ENCODE peak calls at places on chromosomes 13 and 19, in ten cellular contexts. One of them, this sample, is unnamed.

GRCh38 chr13:46288570-46289259 is 77.0 kb downstream of the LRRC63 start:
- DNase-seq in nucleus accumbens: no peak
- DNase-seq in T-helper 1 cell: no peak
- DNase-seq in memory B cell: peak; percentile 54
- DNase-seq in AG08395: peak; percentile 52
- DNase-seq in EH: peak; percentile 50
- DNase-seq in GM04504: peak; percentile 19
- DNase-seq in retina: peak; percentile 13
- DNase-seq in naive thymus-derived CD8-positive, alpha-beta T cell: no peak
- DNase-seq in nephron progenitor cell: peak; percentile 22
- DNase-seq in this sample: no peak

GRCh38 chr13:112697756-112698655 is 8.2 kb downstream of the ATP11A start:
- DNase-seq in nucleus accumbens: no peak
- DNase-seq in T-helper 1 cell: no peak
- DNase-seq in memory B cell: no peak
- DNase-seq in AG08395: peak; percentile 49
- DNase-seq in EH: no peak
- DNase-seq in GM04504: peak; percentile 14
- DNase-seq in retina: no peak
- DNase-seq in naive thymus-derived CD8-positive, alpha-beta T cell: no peak
- DNase-seq in nephron progenitor cell: no peak
- DNase-seq in this sample: no peak

GRCh38 chr13:30423891-30424290 is 1.6 kb downstream of the UBE2L5 start:
- DNase-seq in nucleus accumbens: no peak
- DNase-seq in T-helper 1 cell: no peak
- DNase-seq in memory B cell: no peak
- DNase-seq in AG08395: no peak
- DNase-seq in EH: no peak
- DNase-seq in GM04504: no peak
- DNase-seq in retina: no peak
- DNase-seq in naive thymus-derived CD8-positive, alpha-beta T cell: no peak
- DNase-seq in nephron progenitor cell: no peak
- DNase-seq in this sample: no peak

GRCh38 chr19:430701-431100 is 21.8 kb upstream of the C2CD4C start:
- DNase-seq in nucleus accumbens: no peak
- DNase-seq in T-helper 1 cell: no peak
- DNase-seq in memory B cell: no peak
- DNase-seq in AG08395: no peak
- DNase-seq in EH: no peak
- DNase-seq in GM04504: no peak
- DNase-seq in retina: no peak
- DNase-seq in naive thymus-derived CD8-positive, alpha-beta T cell: no peak
- DNase-seq in nephron progenitor cell: no peak
- DNase-seq in this sample: no peak

GRCh38 chr19:37954421-37954874 is 47.4 kb downstream of the SIPA1L3 start:
- DNase-seq in nucleus accumbens: no peak
- DNase-seq in T-helper 1 cell: no peak
- DNase-seq in memory B cell: no peak
- DNase-seq in AG08395: no peak
- DNase-seq in EH: no peak
- DNase-seq in GM04504: no peak
- DNase-seq in retina: peak; percentile 25
- DNase-seq in naive thymus-derived CD8-positive, alpha-beta T cell: no peak
- DNase-seq in nephron progenitor cell: no peak
- DNase-seq in this sample: no peak

GRCh38 chr19:55703790-55704215 is 28.8 kb downstream of the EPN1 start:
- DNase-seq in nucleus accumbens: no peak
- DNase-seq in T-helper 1 cell: no peak
- DNase-seq in memory B cell: peak; percentile 38
- DNase-seq in AG08395: peak; percentile 47
- DNase-seq in EH: no peak
- DNase-seq in GM04504: no peak
- DNase-seq in retina: peak; percentile 75
- DNase-seq in naive thymus-derived CD8-positive, alpha-beta T cell: peak; percentile 7
- DNase-seq in nephron progenitor cell: no peak
- DNase-seq in this sample: no peak

GRCh38 chr13:109704771-109705628 is 81.4 kb downstream of the IRS2 start:
- DNase-seq in nucleus accumbens: no peak
- DNase-seq in T-helper 1 cell: no peak
- DNase-seq in memory B cell: no peak
- DNase-seq in AG08395: no peak
- DNase-seq in EH: no peak
- DNase-seq in GM04504: no peak
- DNase-seq in retina: no peak
- DNase-seq in naive thymus-derived CD8-positive, alpha-beta T cell: no peak
- DNase-seq in nephron progenitor cell: no peak
- DNase-seq in this sample: no peak

GRCh38 chr19:47582320-47582909 is 9.5 kb upstream of the ZNF541 start:
- DNase-seq in nucleus accumbens: no peak
- DNase-seq in T-helper 1 cell: no peak
- DNase-seq in memory B cell: no peak
- DNase-seq in AG08395: peak; percentile 27
- DNase-seq in EH: peak; percentile 78
- DNase-seq in GM04504: no peak
- DNase-seq in retina: no peak
- DNase-seq in naive thymus-derived CD8-positive, alpha-beta T cell: no peak
- DNase-seq in nephron progenitor cell: no peak
- DNase-seq in this sample: no peak

GRCh38 chr13:40758811-40759210 is 12.2 kb downstream of the MRPS31 start:
- DNase-seq in nucleus accumbens: no peak
- DNase-seq in T-helper 1 cell: no peak
- DNase-seq in memory B cell: no peak
- DNase-seq in AG08395: no peak
- DNase-seq in EH: no peak
- DNase-seq in GM04504: no peak
- DNase-seq in retina: no peak
- DNase-seq in naive thymus-derived CD8-positive, alpha-beta T cell: no peak
- DNase-seq in nephron progenitor cell: no peak
- DNase-seq in this sample: no peak

GRCh38 chr13:25901460-25902376 is 150.1 kb downstream of the SHISA2 start:
- DNase-seq in nucleus accumbens: no peak
- DNase-seq in T-helper 1 cell: peak; percentile 29
- DNase-seq in memory B cell: no peak
- DNase-seq in AG08395: no peak
- DNase-seq in EH: no peak
- DNase-seq in GM04504: no peak
- DNase-seq in retina: no peak
- DNase-seq in naive thymus-derived CD8-positive, alpha-beta T cell: no peak
- DNase-seq in nephron progenitor cell: no peak
- DNase-seq in this sample: peak; percentile 25

GRCh38 chr19:36051637-36052036 is 2.4 kb downstream of the THAP8 start:
- DNase-seq in nucleus accumbens: no peak
- DNase-seq in T-helper 1 cell: no peak
- DNase-seq in memory B cell: no peak
- DNase-seq in AG08395: no peak
- DNase-seq in EH: no peak
- DNase-seq in GM04504: no peak
- DNase-seq in retina: no peak
- DNase-seq in naive thymus-derived CD8-positive, alpha-beta T cell: no peak
- DNase-seq in nephron progenitor cell: no peak
- DNase-seq in this sample: no peak

GRCh38 chr19:58558066-58558622 is at the start of gene UBE2M:
- DNase-seq in nucleus accumbens: no peak
- DNase-seq in T-helper 1 cell: peak; percentile 60
- DNase-seq in memory B cell: no peak
- DNase-seq in AG08395: no peak
- DNase-seq in EH: peak; percentile 71
- DNase-seq in GM04504: no peak
- DNase-seq in retina: no peak
- DNase-seq in naive thymus-derived CD8-positive, alpha-beta T cell: peak; percentile 48
- DNase-seq in nephron progenitor cell: peak; percentile 79
- DNase-seq in this sample: no peak

GRCh38 chr19:31528261-31528660 is 179.0 kb upstream of the TSHZ3 start:
- DNase-seq in nucleus accumbens: no peak
- DNase-seq in T-helper 1 cell: no peak
- DNase-seq in memory B cell: no peak
- DNase-seq in AG08395: no peak
- DNase-seq in EH: no peak
- DNase-seq in GM04504: no peak
- DNase-seq in retina: no peak
- DNase-seq in naive thymus-derived CD8-positive, alpha-beta T cell: no peak
- DNase-seq in nephron progenitor cell: no peak
- DNase-seq in this sample: no peak

GRCh38 chr19:18814063-18814462 is 17.7 kb upstream of the UPF1 start:
- DNase-seq in nucleus accumbens: no peak
- DNase-seq in T-helper 1 cell: no peak
- DNase-seq in memory B cell: no peak
- DNase-seq in AG08395: peak; percentile 48
- DNase-seq in EH: peak; percentile 47
- DNase-seq in GM04504: no peak
- DNase-seq in retina: no peak
- DNase-seq in naive thymus-derived CD8-positive, alpha-beta T cell: no peak
- DNase-seq in nephron progenitor cell: peak; percentile 27
- DNase-seq in this sample: no peak

GRCh38 chr19:41870401-41870873 is 6.6 kb upstream of the CD79A start:
- DNase-seq in nucleus accumbens: no peak
- DNase-seq in T-helper 1 cell: no peak
- DNase-seq in memory B cell: no peak
- DNase-seq in AG08395: peak; percentile 40
- DNase-seq in EH: peak; percentile 43
- DNase-seq in GM04504: no peak
- DNase-seq in retina: no peak
- DNase-seq in naive thymus-derived CD8-positive, alpha-beta T cell: no peak
- DNase-seq in nephron progenitor cell: no peak
- DNase-seq in this sample: no peak

GRCh38 chr13:83879431-83880171 is 2.7 kb downstream of the SLITRK1 start:
- DNase-seq in nucleus accumbens: peak; percentile 17
- DNase-seq in T-helper 1 cell: no peak
- DNase-seq in memory B cell: no peak
- DNase-seq in AG08395: no peak
- DNase-seq in EH: peak; percentile 21
- DNase-seq in GM04504: no peak
- DNase-seq in retina: peak; percentile 88
- DNase-seq in naive thymus-derived CD8-positive, alpha-beta T cell: no peak
- DNase-seq in nephron progenitor cell: no peak
- DNase-seq in this sample: no peak

GRCh38 chr13:70967564-70967963 is 859.3 kb upstream of the KLHL1 start:
- DNase-seq in nucleus accumbens: no peak
- DNase-seq in T-helper 1 cell: no peak
- DNase-seq in memory B cell: no peak
- DNase-seq in AG08395: no peak
- DNase-seq in EH: no peak
- DNase-seq in GM04504: no peak
- DNase-seq in retina: no peak
- DNase-seq in naive thymus-derived CD8-positive, alpha-beta T cell: no peak
- DNase-seq in nephron progenitor cell: no peak
- DNase-seq in this sample: no peak

GRCh38 chr13:54305377-54305776 is 1276.8 kb downstream of the OLFM4 start:
- DNase-seq in nucleus accumbens: no peak
- DNase-seq in T-helper 1 cell: no peak
- DNase-seq in memory B cell: no peak
- DNase-seq in AG08395: no peak
- DNase-seq in EH: no peak
- DNase-seq in GM04504: no peak
- DNase-seq in retina: no peak
- DNase-seq in naive thymus-derived CD8-positive, alpha-beta T cell: no peak
- DNase-seq in nephron progenitor cell: no peak
- DNase-seq in this sample: no peak

GRCh38 chr19:33390908-33391630 is 17.6 kb downstream of the CEBPG start:
- DNase-seq in nucleus accumbens: no peak
- DNase-seq in T-helper 1 cell: no peak
- DNase-seq in memory B cell: no peak
- DNase-seq in AG08395: no peak
- DNase-seq in EH: no peak
- DNase-seq in GM04504: no peak
- DNase-seq in retina: no peak
- DNase-seq in naive thymus-derived CD8-positive, alpha-beta T cell: no peak
- DNase-seq in nephron progenitor cell: no peak
- DNase-seq in this sample: no peak

GRCh38 chr13:110826861-110827672 is 87.8 kb downstream of the ANKRD10 start:
- DNase-seq in nucleus accumbens: no peak
- DNase-seq in T-helper 1 cell: no peak
- DNase-seq in memory B cell: no peak
- DNase-seq in AG08395: no peak
- DNase-seq in EH: no peak
- DNase-seq in GM04504: no peak
- DNase-seq in retina: no peak
- DNase-seq in naive thymus-derived CD8-positive, alpha-beta T cell: no peak
- DNase-seq in nephron progenitor cell: no peak
- DNase-seq in this sample: no peak

GRCh38 chr13:25930655-25931054 is 121.2 kb downstream of the SHISA2 start:
- DNase-seq in nucleus accumbens: no peak
- DNase-seq in T-helper 1 cell: no peak
- DNase-seq in memory B cell: no peak
- DNase-seq in AG08395: no peak
- DNase-seq in EH: no peak
- DNase-seq in GM04504: no peak
- DNase-seq in retina: no peak
- DNase-seq in naive thymus-derived CD8-positive, alpha-beta T cell: no peak
- DNase-seq in nephron progenitor cell: peak; percentile 56
- DNase-seq in this sample: no peak

GRCh38 chr19:33819496-33819874 is 22.8 kb downstream of the KCTD15 start:
- DNase-seq in nucleus accumbens: no peak
- DNase-seq in T-helper 1 cell: no peak
- DNase-seq in memory B cell: no peak
- DNase-seq in AG08395: no peak
- DNase-seq in EH: no peak
- DNase-seq in GM04504: no peak
- DNase-seq in retina: no peak
- DNase-seq in naive thymus-derived CD8-positive, alpha-beta T cell: no peak
- DNase-seq in nephron progenitor cell: no peak
- DNase-seq in this sample: no peak

GRCh38 chr19:36121486-36122124 is 6.3 kb downstream of the TBCB start:
- DNase-seq in nucleus accumbens: no peak
- DNase-seq in T-helper 1 cell: no peak
- DNase-seq in memory B cell: no peak
- DNase-seq in AG08395: no peak
- DNase-seq in EH: no peak
- DNase-seq in GM04504: no peak
- DNase-seq in retina: no peak
- DNase-seq in naive thymus-derived CD8-positive, alpha-beta T cell: no peak
- DNase-seq in nephron progenitor cell: no peak
- DNase-seq in this sample: no peak

GRCh38 chr13:50393641-50394040 is 378.4 kb downstream of the KCNRG start:
- DNase-seq in nucleus accumbens: peak; percentile 2
- DNase-seq in T-helper 1 cell: no peak
- DNase-seq in memory B cell: no peak
- DNase-seq in AG08395: no peak
- DNase-seq in EH: no peak
- DNase-seq in GM04504: no peak
- DNase-seq in retina: peak; percentile 81
- DNase-seq in naive thymus-derived CD8-positive, alpha-beta T cell: no peak
- DNase-seq in nephron progenitor cell: peak; percentile 50
- DNase-seq in this sample: no peak